ENCODE peak calls at places on chromosome 17, in seven cellular contexts. X is SJCRH30, Q is COLO829, O is HFF-Myc, E is HT1080, D is CMK, Z is cardiac muscle cell. J is an unnamed sample.

GRCh38 chr17:55202906-55203305 is 61.9 kb upstream of the HLF start:
- DNase-seq in X (no peak), Q (no peak), O (no peak), E (no peak), D (no peak), Z (no peak), J (no peak)

GRCh38 chr17:31650756-31651520 is 208.1 kb downstream of the COPRS start:
- DNase-seq in X (no peak), Q (no peak), O (no peak), E (no peak), D (no peak), Z (no peak), J (no peak)

GRCh38 chr17:13228225-13228624 is 210.4 kb upstream of the ELAC2 start:
- DNase-seq in X (peak), Q (no peak), O (no peak), E (no peak), D (no peak), Z (no peak), J (no peak)

GRCh38 chr17:6212766-6213165 is 142.6 kb downstream of the WSCD1 start:
- DNase-seq in X (peak), Q (no peak), O (no peak), E (no peak), D (no peak), Z (no peak), J (no peak)

GRCh38 chr17:17892731-17893130 is 55.9 kb upstream of the SREBF1 start:
- DNase-seq in X (no peak), Q (no peak), O (no peak), E (no peak), D (no peak), Z (no peak), J (no peak)

GRCh38 chr17:27893834-27894503 is 804 bp upstream of the LYRM9 start:
- DNase-seq in X (no peak), Q (peak), O (no peak), E (no peak), D (no peak), Z (no peak), J (no peak)

GRCh38 chr17:6507535-6507934 is 48.8 kb downstream of the PITPNM3 start:
- DNase-seq in X (no peak), Q (peak), O (peak), E (peak), D (no peak), Z (no peak), J (peak)

GRCh38 chr17:73643012-73643845 is 1.0 kb downstream of the SDK2 start:
- DNase-seq in X (peak), Q (no peak), O (no peak), E (no peak), D (no peak), Z (peak), J (peak)

GRCh38 chr17:4068918-4069317 is 73.9 kb downstream of the ZZEF1 start:
- DNase-seq in X (no peak), Q (no peak), O (no peak), E (no peak), D (no peak), Z (no peak), J (no peak)

GRCh38 chr17:73625975-73626706 is 18.1 kb downstream of the SDK2 start:
- DNase-seq in X (peak), Q (no peak), O (no peak), E (no peak), D (no peak), Z (peak), J (no peak)

GRCh38 chr17:82087961-82088837 is 9.8 kb downstream of the FASN start:
- DNase-seq in X (no peak), Q (no peak), O (no peak), E (no peak), D (no peak), Z (no peak), J (no peak)

GRCh38 chr17:36592316-36592710 is 634 bp downstream of the DHRS11 start:
- DNase-seq in X (peak), Q (peak), O (no peak), E (no peak), D (no peak), Z (peak), J (peak)

GRCh38 chr17:68057531-68057952 is 22.0 kb downstream of the KPNA2 start:
- DNase-seq in X (peak), Q (no peak), O (no peak), E (peak), D (no peak), Z (no peak), J (peak)

GRCh38 chr17:57679356-57679755 is 65.7 kb downstream of the CCDC182 start:
- DNase-seq in X (no peak), Q (no peak), O (no peak), E (no peak), D (no peak), Z (no peak), J (no peak)

GRCh38 chr17:32831627-32832243 is 45.2 kb downstream of the MYO1D start:
- DNase-seq in X (no peak), Q (no peak), O (no peak), E (no peak), D (no peak), Z (no peak), J (no peak)

GRCh38 chr17:20033410-20033809 is 24.3 kb downstream of the SPECC1 start:
- DNase-seq in X (no peak), Q (no peak), O (no peak), E (no peak), D (no peak), Z (no peak), J (no peak)

GRCh38 chr17:48068491-48068961 is 20.4 kb downstream of the NFE2L1 start:
- DNase-seq in X (no peak), Q (no peak), O (no peak), E (no peak), D (no peak), Z (no peak), J (peak)

GRCh38 chr17:64382184-64382583 is 8.5 kb downstream of the PECAM1 start:
- DNase-seq in X (no peak), Q (no peak), O (no peak), E (no peak), D (no peak), Z (no peak), J (no peak)